ENCODE peak calls at places on chromosomes 7 and 10, in four cellular contexts. One of them, this sample, is unnamed.

GRCh38 chr7:118280319-118281012 is 56.0 kb downstream of the ANKRD7 start:
- DNase-seq in AML-193: no peak
- DNase-seq in NCI-H82: no peak
- DNase-seq in NCI-H1105: peak; percentile 87
- DNase-seq in this sample: no peak

GRCh38 chr7:84194484-84195260 is at the start of gene SEMA3A:
- DNase-seq in AML-193: peak; percentile 25
- DNase-seq in NCI-H82: peak; percentile 93
- DNase-seq in NCI-H1105: no peak
- DNase-seq in this sample: peak; percentile 21

GRCh38 chr10:33501161-33501560 is 166.7 kb upstream of the NRP1 start:
- DNase-seq in AML-193: no peak
- DNase-seq in NCI-H82: no peak
- DNase-seq in NCI-H1105: no peak
- DNase-seq in this sample: no peak

GRCh38 chr10:126058507-126058906 is 162.1 kb downstream of the FANK1 start:
- DNase-seq in AML-193: no peak
- DNase-seq in NCI-H82: peak; percentile 54
- DNase-seq in NCI-H1105: no peak
- DNase-seq in this sample: no peak

GRCh38 chr10:30013684-30014246 is 45.6 kb downstream of the JCAD start:
- DNase-seq in AML-193: no peak
- DNase-seq in NCI-H82: no peak
- DNase-seq in NCI-H1105: no peak
- DNase-seq in this sample: peak; percentile 56

GRCh38 chr10:43253461-43254198 is 13.2 kb downstream of the RASGEF1A start:
- DNase-seq in AML-193: no peak
- DNase-seq in NCI-H82: no peak
- DNase-seq in NCI-H1105: no peak
- DNase-seq in this sample: no peak

GRCh38 chr7:41742619-41743018 is 39.7 kb upstream of the INHBA start:
- DNase-seq in AML-193: no peak
- DNase-seq in NCI-H82: no peak
- DNase-seq in NCI-H1105: no peak
- DNase-seq in this sample: no peak

GRCh38 chr7:33845991-33846509 is 59.3 kb upstream of the BMPER start:
- DNase-seq in AML-193: no peak
- DNase-seq in NCI-H82: no peak
- DNase-seq in NCI-H1105: no peak
- DNase-seq in this sample: no peak

GRCh38 chr7:115015619-115016018 is 93.7 kb downstream of the MDFIC start:
- DNase-seq in AML-193: no peak
- DNase-seq in NCI-H82: no peak
- DNase-seq in NCI-H1105: no peak
- DNase-seq in this sample: no peak

GRCh38 chr7:125511310-125511709 is 581.7 kb upstream of the POT1 start:
- DNase-seq in AML-193: no peak
- DNase-seq in NCI-H82: no peak
- DNase-seq in NCI-H1105: no peak
- DNase-seq in this sample: no peak

GRCh38 chr10:123133511-123133910 is 2.3 kb upstream of the HMX3 start:
- DNase-seq in AML-193: no peak
- DNase-seq in NCI-H82: no peak
- DNase-seq in NCI-H1105: no peak
- DNase-seq in this sample: no peak

GRCh38 chr10:76251773-76252617 is 820.6 kb downstream of the LRMDA start:
- DNase-seq in AML-193: no peak
- DNase-seq in NCI-H82: no peak
- DNase-seq in NCI-H1105: no peak
- DNase-seq in this sample: no peak